ENCODE peak calls at places on chromosome 14, in six cellular contexts. One of them, this sample, is unnamed.

GRCh38 chr14:26023967-26024366 is 573.9 kb downstream of the NOVA1 start:
- DNase-seq in non-pigmented ciliary epithelial cell: no peak
- DNase-seq in HTR-8/SVneo: no peak
- DNase-seq in AG08396: no peak
- DNase-seq in endothelial cell: no peak
- DNase-seq in activated B cell treated with CpG ODN at 0.5 μM for 24 hours: no peak
- DNase-seq in this sample: no peak

GRCh38 chr14:104584557-104584956 is 5.0 kb downstream of the C14orf180 start:
- DNase-seq in non-pigmented ciliary epithelial cell: no peak
- DNase-seq in HTR-8/SVneo: no peak
- DNase-seq in AG08396: no peak
- DNase-seq in endothelial cell: no peak
- DNase-seq in activated B cell treated with CpG ODN at 0.5 μM for 24 hours: no peak
- DNase-seq in this sample: no peak

GRCh38 chr14:101127239-101127638 is 223.7 kb upstream of the RTL1 start:
- DNase-seq in non-pigmented ciliary epithelial cell: no peak
- DNase-seq in HTR-8/SVneo: no peak
- DNase-seq in AG08396: no peak
- DNase-seq in endothelial cell: no peak
- DNase-seq in activated B cell treated with CpG ODN at 0.5 μM for 24 hours: no peak
- DNase-seq in this sample: no peak

GRCh38 chr14:61927015-61927414 is 164.8 kb downstream of the SNAPC1 start:
- DNase-seq in non-pigmented ciliary epithelial cell: peak; percentile 42
- DNase-seq in HTR-8/SVneo: peak; percentile 86
- DNase-seq in AG08396: no peak
- DNase-seq in endothelial cell: no peak
- DNase-seq in activated B cell treated with CpG ODN at 0.5 μM for 24 hours: no peak
- DNase-seq in this sample: no peak

GRCh38 chr14:38187475-38187874 is 20.2 kb upstream of the SSTR1 start:
- DNase-seq in non-pigmented ciliary epithelial cell: no peak
- DNase-seq in HTR-8/SVneo: no peak
- DNase-seq in AG08396: no peak
- DNase-seq in endothelial cell: no peak
- DNase-seq in activated B cell treated with CpG ODN at 0.5 μM for 24 hours: no peak
- DNase-seq in this sample: no peak

GRCh38 chr14:23094666-23095195 is at the start of gene ACIN1:
- DNase-seq in non-pigmented ciliary epithelial cell: no peak
- DNase-seq in HTR-8/SVneo: no peak
- DNase-seq in AG08396: peak; percentile 82
- DNase-seq in endothelial cell: no peak
- DNase-seq in activated B cell treated with CpG ODN at 0.5 μM for 24 hours: peak; percentile 97
- DNase-seq in this sample: no peak

GRCh38 chr14:89058707-89059106 is 234.3 kb downstream of the TTC8 start:
- DNase-seq in non-pigmented ciliary epithelial cell: no peak
- DNase-seq in HTR-8/SVneo: no peak
- DNase-seq in AG08396: no peak
- DNase-seq in endothelial cell: no peak
- DNase-seq in activated B cell treated with CpG ODN at 0.5 μM for 24 hours: no peak
- DNase-seq in this sample: no peak

GRCh38 chr14:76676539-76676938 is 84.7 kb upstream of the VASH1 start:
- DNase-seq in non-pigmented ciliary epithelial cell: no peak
- DNase-seq in HTR-8/SVneo: no peak
- DNase-seq in AG08396: no peak
- DNase-seq in endothelial cell: no peak
- DNase-seq in activated B cell treated with CpG ODN at 0.5 μM for 24 hours: no peak
- DNase-seq in this sample: no peak

GRCh38 chr14:32696325-32697101 is 242.2 kb upstream of the NPAS3 start:
- DNase-seq in non-pigmented ciliary epithelial cell: no peak
- DNase-seq in HTR-8/SVneo: no peak
- DNase-seq in AG08396: no peak
- DNase-seq in endothelial cell: no peak
- DNase-seq in activated B cell treated with CpG ODN at 0.5 μM for 24 hours: no peak
- DNase-seq in this sample: no peak

GRCh38 chr14:67418368-67419174 is 6.6 kb upstream of the PLEK2 start:
- DNase-seq in non-pigmented ciliary epithelial cell: no peak
- DNase-seq in HTR-8/SVneo: peak; percentile 79
- DNase-seq in AG08396: no peak
- DNase-seq in endothelial cell: no peak
- DNase-seq in activated B cell treated with CpG ODN at 0.5 μM for 24 hours: no peak
- DNase-seq in this sample: no peak

GRCh38 chr14:55702501-55702900 is 122.5 kb downstream of the KTN1 start:
- DNase-seq in non-pigmented ciliary epithelial cell: no peak
- DNase-seq in HTR-8/SVneo: no peak
- DNase-seq in AG08396: no peak
- DNase-seq in endothelial cell: no peak
- DNase-seq in activated B cell treated with CpG ODN at 0.5 μM for 24 hours: no peak
- DNase-seq in this sample: no peak